ENCODE peak calls at places on chromosome 21, in seven cellular contexts. J is cardiac fibroblast; S is stimulated activated CD8-positive, alpha-beta memory T cell treated with anti-CD3 and anti-CD28 coated beads, Interleukin-2, amount 100 ng/mL, for 1 hour; P is posterior cingulate gyrus; U is lung; K is choroid plexus epithelial cell; X is anterior cingulate cortex. R is an unnamed sample.

GRCh38 chr21:29149771-29150425 is 19.5 kb downstream of the MAP3K7CL start:
- DNase-seq in S (no peak), U (no peak), X (no peak), J (peak; percentile 65), K (peak; percentile 40), P (no peak), R (no peak)

GRCh38 chr21:42663860-42664535 is 10.6 kb downstream of the PDE9A start:
- DNase-seq in K (no peak), S (no peak), P (no peak), J (no peak), U (no peak), X (no peak), R (no peak)

GRCh38 chr21:33289199-33289819 is 23.1 kb downstream of the IL10RB start:
- DNase-seq in P (no peak), X (no peak), J (no peak), U (no peak), S (no peak), K (peak; percentile 78), R (no peak)

GRCh38 chr21:27519357-27519756 is 552.5 kb upstream of the ADAMTS5 start:
- DNase-seq in U (no peak), S (no peak), X (no peak), J (peak; percentile 85), P (no peak), K (peak; percentile 87), R (no peak)

GRCh38 chr21:15669247-15669646 is 60.5 kb upstream of the USP25 start:
- DNase-seq in K (peak; percentile 75), X (no peak), P (no peak), J (peak; percentile 27), U (no peak), S (no peak), R (no peak)

GRCh38 chr21:41235214-41235613 is 67.3 kb downstream of the BACE2 start:
- DNase-seq in J (no peak), K (no peak), S (no peak), P (no peak), X (no peak), U (no peak), R (no peak)

GRCh38 chr21:34078915-34079314 is 5.5 kb downstream of the MRPS6 start:
- DNase-seq in J (no peak), X (no peak), K (no peak), U (no peak), S (no peak), P (no peak), R (no peak)

GRCh38 chr21:43306911-43307676 is 119.8 kb downstream of the SIK1 start:
- DNase-seq in K (peak; percentile 37), U (no peak), J (peak; percentile 62), S (no peak), P (no peak), X (no peak), R (peak; percentile 63)

GRCh38 chr21:43372663-43373386 is 54.1 kb downstream of the SIK1 start:
- DNase-seq in J (no peak), U (peak; percentile 76), X (no peak), P (no peak), S (no peak), K (no peak), R (peak; percentile 85)

GRCh38 chr21:36483095-36483494 is 3.2 kb upstream of the CLDN14 start:
- DNase-seq in U (no peak), K (no peak), J (no peak), P (no peak), S (no peak), X (no peak), R (no peak)

GRCh38 chr21:33240404-33240803 is 10.7 kb downstream of the IFNAR2 start:
- DNase-seq in X (no peak), K (no peak), P (no peak), J (no peak), U (no peak), S (no peak), R (no peak)

GRCh38 chr21:46095106-46095719 is 2.7 kb upstream of the COL6A2 start:
- DNase-seq in S (no peak), X (no peak), U (no peak), J (no peak), P (no peak), K (no peak), R (no peak)

GRCh38 chr21:28298251-28298672 is 694.4 kb downstream of the LTN1 start:
- DNase-seq in S (no peak), K (peak; percentile 13), P (no peak), J (peak; percentile 69), U (no peak), X (no peak), R (no peak)

GRCh38 chr21:33419538-33420123 is 16.4 kb downstream of the IFNGR2 start:
- DNase-seq in K (peak; percentile 85), X (no peak), S (no peak), J (peak; percentile 88), P (no peak), U (no peak), R (no peak)

GRCh38 chr21:37469441-37469840 is 102.9 kb downstream of the DYRK1A start:
- DNase-seq in X (no peak), P (no peak), K (no peak), J (no peak), U (no peak), S (no peak), R (no peak)

GRCh38 chr21:46099476-46099875 is 1.6 kb downstream of the COL6A2 start:
- DNase-seq in K (peak; percentile 52), P (no peak), S (no peak), U (peak; percentile 28), X (no peak), J (peak; percentile 53), R (no peak)

GRCh38 chr21:40054403-40054802 is 187.2 kb downstream of the PCP4 start:
- DNase-seq in K (no peak), S (no peak), J (no peak), X (no peak), U (peak; percentile 92), P (no peak), R (no peak)

GRCh38 chr21:44845418-44846200 is 27.7 kb upstream of the SUMO3 start:
- DNase-seq in K (peak; percentile 72), U (peak; percentile 64), P (peak; percentile 48), X (no peak), S (peak; percentile 14), J (peak; percentile 60), R (peak; percentile 58)

GRCh38 chr21:39726133-39726532 is 18.9 kb upstream of the IGSF5 start:
- DNase-seq in X (no peak), K (peak; percentile 5), P (no peak), U (no peak), J (no peak), S (no peak), R (no peak)

GRCh38 chr21:26626187-26626586 is 53.1 kb upstream of the CYYR1 start:
- DNase-seq in P (no peak), K (no peak), S (no peak), U (no peak), J (no peak), X (no peak), R (no peak)

GRCh38 chr21:43880111-43880985 is 15.3 kb downstream of the AGPAT3 start:
- DNase-seq in P (no peak), U (peak; percentile 56), J (peak; percentile 33), K (no peak), X (no peak), S (no peak), R (peak; percentile 88)

GRCh38 chr21:18803624-18804023 is 400.0 kb upstream of the TMPRSS15 start:
- DNase-seq in J (no peak), P (no peak), U (no peak), K (no peak), S (no peak), X (no peak), R (no peak)

GRCh38 chr21:43864806-43865470 is at the start of gene AGPAT3:
- DNase-seq in S (peak; percentile 22), J (no peak), U (no peak), K (no peak), X (no peak), P (no peak), R (no peak)

GRCh38 chr21:36321325-36322082 is 1.5 kb downstream of the MORC3 start:
- DNase-seq in U (no peak), K (peak; percentile 42), S (no peak), P (no peak), X (no peak), J (peak; percentile 36), R (no peak)

GRCh38 chr21:46269466-46269865 is 15.9 kb downstream of the MCM3AP start:
- DNase-seq in P (no peak), U (no peak), J (no peak), K (no peak), X (no peak), S (no peak), R (no peak)

GRCh38 chr21:14523234-14523633 is 22.9 kb downstream of the SAMSN1 start:
- DNase-seq in U (no peak), S (no peak), X (no peak), K (peak; percentile 40), J (peak; percentile 50), P (no peak), R (no peak)

GRCh38 chr21:44983421-44984206 is 43.8 kb downstream of the SLX9 start:
- DNase-seq in S (no peak), K (no peak), P (no peak), X (no peak), J (no peak), U (no peak), R (no peak)